ENCODE peak calls at places on chromosomes 13 and 19, in ten cellular contexts. R is stomach; K is CD8-positive, alpha-beta T cell; H is kidney epithelial cell; A is heart left ventricle; O is glutamatergic neuron; E is neural crest cell; M is NB4; L is testis; C is A549. Z is an unnamed sample.

GRCh38 chr19:55113570-55114039 is 3.8 kb downstream of the PPP1R12C start:
- DNase-seq in L (peak), E (peak), A (peak), C (peak), O (peak), H (peak), K (no peak), M (no peak), R (peak), Z (peak)

GRCh38 chr19:45128109-45128508 is 32.7 kb downstream of the NKPD1 start:
- DNase-seq in O (no peak), C (no peak), L (no peak), K (no peak), H (no peak), M (no peak), E (no peak), A (no peak), R (no peak), Z (no peak)

GRCh38 chr19:39913682-39914333 is 20.6 kb downstream of the FCGBP start:
- DNase-seq in A (no peak), R (peak), O (no peak), K (no peak), M (no peak), H (no peak), C (no peak), E (no peak), L (no peak), Z (no peak)

GRCh38 chr19:10927691-10928562 is 512 bp downstream of the YIPF2 start:
- DNase-seq in C (no peak), L (no peak), R (no peak), K (no peak), A (no peak), E (no peak), O (no peak), M (peak), H (no peak), Z (no peak)

GRCh38 chr13:109007946-109008345 is 378.5 kb downstream of the MYO16 start:
- DNase-seq in L (no peak), C (no peak), K (no peak), H (no peak), M (no peak), O (no peak), E (no peak), A (no peak), R (no peak), Z (no peak)

GRCh38 chr19:37251308-37252229 is 33.6 kb downstream of the ZNF383 start:
- DNase-seq in C (peak), R (peak), A (peak), O (no peak), K (no peak), E (no peak), H (peak), L (peak), M (no peak), Z (peak)

GRCh38 chr13:23460309-23460708 is 26.8 kb upstream of the SACS start:
- DNase-seq in E (no peak), L (no peak), M (peak), K (no peak), H (no peak), C (no peak), A (no peak), O (no peak), R (no peak), Z (no peak)

GRCh38 chr13:111152836-111153235 is 37.7 kb downstream of the ARHGEF7 start:
- DNase-seq in K (no peak), L (peak), H (no peak), R (no peak), M (peak), C (no peak), E (no peak), A (no peak), O (no peak), Z (no peak)

GRCh38 chr19:2988568-2988967 is 11.2 kb downstream of the TLE6 start:
- DNase-seq in L (no peak), M (no peak), H (no peak), K (no peak), A (no peak), R (no peak), C (no peak), O (no peak), E (no peak), Z (no peak)

GRCh38 chr19:39362682-39363657 is 20.7 kb downstream of the SAMD4B start:
- DNase-seq in M (no peak), K (no peak), E (no peak), L (no peak), H (peak), C (no peak), R (no peak), A (no peak), O (no peak), Z (no peak)

GRCh38 chr19:14006766-14007562 is 844 bp upstream of the RFX1 start:
- DNase-seq in E (peak), K (no peak), M (no peak), C (no peak), A (no peak), H (no peak), L (no peak), O (peak), R (no peak), Z (no peak)

GRCh38 chr19:30305346-30306060 is 66.7 kb upstream of the ZNF536 start:
- DNase-seq in L (no peak), A (no peak), R (no peak), C (no peak), O (no peak), H (no peak), E (no peak), K (no peak), M (no peak), Z (no peak)

GRCh38 chr13:37406031-37406430 is 192.5 kb downstream of the POSTN start:
- DNase-seq in C (no peak), O (no peak), R (no peak), H (no peak), M (no peak), A (no peak), K (no peak), E (no peak), L (no peak), Z (no peak)

GRCh38 chr19:28307460-28307859 is 905.5 kb downstream of the UQCRFS1 start:
- DNase-seq in K (no peak), L (no peak), R (no peak), H (no peak), O (no peak), E (no peak), A (no peak), C (no peak), M (no peak), Z (peak)

GRCh38 chr19:16588089-16588823 is 16.0 kb upstream of the SLC35E1 start:
- DNase-seq in C (no peak), H (no peak), R (no peak), K (peak), A (no peak), M (peak), L (peak), O (no peak), E (no peak), Z (no peak)

GRCh38 chr19:56369886-56370676 is 23.3 kb downstream of the ZNF582 start:
- DNase-seq in E (no peak), O (no peak), R (no peak), C (no peak), H (no peak), M (no peak), K (no peak), L (no peak), A (no peak), Z (no peak)

GRCh38 chr13:73981595-73981994 is 152.6 kb downstream of the KLF12 start:
- DNase-seq in L (no peak), K (no peak), A (no peak), H (no peak), E (no peak), O (no peak), R (no peak), C (no peak), M (no peak), Z (no peak)

GRCh38 chr13:91185294-91185863 is 162.1 kb upstream of the MIR17HG start:
- DNase-seq in H (no peak), K (no peak), E (no peak), A (no peak), C (peak), L (no peak), R (no peak), M (peak), O (no peak), Z (no peak)

GRCh38 chr13:54637377-54637776 is 1608.8 kb downstream of the OLFM4 start:
- DNase-seq in M (peak), A (no peak), E (no peak), C (no peak), R (no peak), L (no peak), H (peak), K (no peak), O (no peak), Z (no peak)

GRCh38 chr13:44068737-44069136 is 189.0 kb downstream of the LACC1 start:
- DNase-seq in L (no peak), K (no peak), M (no peak), R (no peak), C (peak), A (no peak), H (no peak), E (no peak), O (no peak), Z (peak)

GRCh38 chr13:50635504-50635903 is 208.0 kb downstream of the DLEU7 start:
- DNase-seq in K (no peak), C (no peak), A (peak), L (peak), H (no peak), E (no peak), R (no peak), O (no peak), M (peak), Z (no peak)

GRCh38 chr19:48752511-48753365 is at the start of gene FUT1:
- DNase-seq in L (peak), M (peak), C (no peak), R (peak), K (peak), H (no peak), A (peak), E (no peak), O (peak), Z (no peak)

GRCh38 chr19:39223703-39224279 is 19.7 kb upstream of the SYCN start:
- DNase-seq in R (no peak), L (no peak), E (no peak), A (no peak), H (no peak), C (no peak), O (no peak), K (no peak), M (peak), Z (no peak)

GRCh38 chr13:51397262-51397933 is 55.4 kb downstream of the INTS6 start:
- DNase-seq in K (no peak), L (no peak), E (no peak), M (peak), A (no peak), H (no peak), R (no peak), C (peak), O (no peak), Z (peak)

GRCh38 chr19:27718262-27718661 is 1494.7 kb downstream of the UQCRFS1 start:
- DNase-seq in A (no peak), E (no peak), K (no peak), M (no peak), H (no peak), L (no peak), O (no peak), C (no peak), R (no peak), Z (no peak)

GRCh38 chr13:74204606-74205312 is 70.6 kb upstream of the KLF12 start:
- DNase-seq in H (no peak), R (no peak), C (no peak), O (no peak), L (no peak), E (no peak), K (no peak), A (no peak), M (no peak), Z (no peak)

GRCh38 chr13:53010374-53011105 is 18.1 kb upstream of the OLFM4 start:
- DNase-seq in C (no peak), E (no peak), O (no peak), A (no peak), M (no peak), R (peak), L (no peak), K (no peak), H (peak), Z (no peak)

GRCh38 chr19:19626516-19627441 is 1.2 kb downstream of the LPAR2 start:
- DNase-seq in K (no peak), O (no peak), L (no peak), A (no peak), H (no peak), C (no peak), R (peak), M (no peak), E (no peak), Z (no peak)

GRCh38 chr19:49497047-49497789 is 984 bp downstream of the RPS11 start:
- DNase-seq in L (peak), O (peak), R (peak), C (peak), E (no peak), A (peak), H (no peak), K (peak), M (peak), Z (no peak)

GRCh38 chr19:46759817-46760333 is 13.6 kb upstream of the STRN4 start:
- DNase-seq in A (no peak), E (no peak), R (no peak), M (no peak), C (peak), K (no peak), O (no peak), H (no peak), L (peak), Z (peak)

GRCh38 chr19:43438291-43439162 is 23.8 kb downstream of the TEX101 start:
- DNase-seq in M (peak), R (peak), A (peak), H (no peak), C (peak), K (no peak), O (peak), L (no peak), E (no peak), Z (peak)

GRCh38 chr19:46537136-46538097 is 41.8 kb upstream of the PNMA8B start:
- DNase-seq in L (peak), E (peak), C (peak), H (no peak), O (peak), A (no peak), R (peak), K (peak), M (peak), Z (no peak)

GRCh38 chr13:32838985-32839384 is 177.2 kb upstream of the KL start:
- DNase-seq in L (no peak), H (no peak), C (peak), K (no peak), A (no peak), R (peak), O (peak), M (no peak), E (no peak), Z (no peak)

GRCh38 chr19:12687496-12688196 is at the start of gene GNG14:
- DNase-seq in R (no peak), H (no peak), A (no peak), K (no peak), O (no peak), E (no peak), C (no peak), L (no peak), M (no peak), Z (no peak)

GRCh38 chr19:35462476-35462953 is 14.5 kb downstream of the FFAR2 start:
- DNase-seq in O (no peak), R (no peak), E (no peak), M (peak), C (no peak), K (peak), L (no peak), A (no peak), H (no peak), Z (no peak)

GRCh38 chr19:32460476-32460875 is 54.9 kb downstream of the DPY19L3 start:
- DNase-seq in H (no peak), O (no peak), C (no peak), K (no peak), E (no peak), M (no peak), R (no peak), L (no peak), A (no peak), Z (no peak)

GRCh38 chr13:72221276-72221962 is 354.4 kb upstream of the DACH1 start:
- DNase-seq in H (no peak), L (peak), E (peak), A (no peak), K (no peak), O (peak), R (no peak), M (peak), C (peak), Z (no peak)
- TF ChIP-seq CTCF in H (peak), L (peak), E (peak), A (no peak), K (no peak), O (peak), R (peak), M (peak), C (peak), Z (peak)

DNA sequence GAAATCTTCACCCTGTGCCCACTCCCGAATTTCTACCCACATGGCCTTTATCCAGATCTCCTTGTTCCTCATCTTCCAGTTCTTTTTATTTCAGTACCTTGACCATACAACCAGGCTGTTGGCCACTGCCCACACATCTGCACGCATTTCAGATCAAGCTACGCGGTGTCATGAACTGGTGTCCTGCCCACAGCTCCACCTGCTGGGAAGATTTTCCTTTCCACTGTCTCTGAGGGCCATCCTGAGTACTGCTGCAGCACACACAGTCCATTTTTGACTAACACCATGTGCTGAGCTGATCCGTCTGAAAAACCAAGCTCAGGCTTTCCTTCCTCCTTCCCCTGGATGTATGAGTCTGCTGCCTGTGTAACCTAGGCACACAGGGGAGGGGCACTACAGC is 71.8 kb downstream of the WASF3 start:
- DNase-seq in O (no peak), E (no peak), M (peak), K (no peak), A (no peak), L (peak), H (no peak), R (no peak), C (peak), Z (no peak)
- TF ChIP-seq CTCF in O (no peak), E (no peak), M (peak), K (no peak), A (no peak), L (peak), H (no peak), R (no peak), C (no peak), Z (peak)

GRCh38 chr13:40780822-40781401 is 8.5 kb upstream of the SLC25A15 start:
- DNase-seq in H (no peak), O (no peak), M (peak), K (no peak), A (no peak), C (peak), E (no peak), R (no peak), L (no peak), Z (no peak)
- TF ChIP-seq CTCF in H (no peak), O (no peak), M (peak), K (no peak), A (no peak), C (no peak), E (no peak), R (no peak), L (no peak), Z (no peak)

DNA sequence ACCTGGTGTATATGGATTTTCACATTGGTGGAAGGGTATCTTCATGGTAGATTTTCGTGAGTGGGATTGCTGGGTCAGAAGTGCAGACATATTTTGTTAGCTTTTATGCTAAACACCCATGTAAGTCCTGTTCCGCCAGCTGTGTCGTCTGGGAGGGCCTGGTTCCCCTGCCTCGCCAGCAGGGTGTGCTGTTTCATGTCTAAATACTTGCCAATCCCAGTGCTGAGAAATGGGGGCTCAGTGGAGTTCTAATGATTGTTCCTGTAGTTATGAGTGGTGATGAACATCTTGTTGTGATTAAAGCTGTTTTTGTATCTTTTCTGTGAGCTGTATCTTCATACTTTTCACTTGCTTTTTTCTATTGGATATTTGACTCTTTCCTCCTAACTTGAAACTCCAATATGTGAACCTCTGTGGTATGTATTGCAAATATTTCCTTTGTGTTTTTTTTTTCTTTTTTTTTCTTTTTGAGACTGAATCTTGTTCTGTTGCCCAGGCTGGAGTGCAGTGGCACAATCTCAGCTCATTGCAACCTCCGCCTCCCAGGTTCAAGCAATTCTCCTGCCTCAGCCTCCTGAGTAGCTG is 32.7 kb downstream of the KDM4B start:
- DNase-seq in C (peak), A (no peak), E (peak), R (no peak), H (no peak), O (peak), K (no peak), L (no peak), M (peak), Z (peak)
- TF ChIP-seq CTCF in C (peak), A (peak), E (peak), R (peak), H (peak), O (peak), K (peak), L (peak), M (peak), Z (peak)

GRCh38 chr13:89571676-89572075 is 1775.8 kb upstream of the MIR17HG start:
- DNase-seq in L (no peak), H (no peak), K (no peak), C (no peak), A (no peak), M (no peak), R (no peak), O (no peak), E (no peak), Z (no peak)

GRCh38 chr13:89574077-89574476 is 1773.4 kb upstream of the MIR17HG start:
- DNase-seq in L (no peak), K (no peak), O (no peak), C (no peak), R (no peak), A (no peak), E (no peak), M (no peak), H (no peak), Z (no peak)

GRCh38 chr13:89577301-89577700 is 1770.2 kb upstream of the MIR17HG start:
- DNase-seq in M (no peak), K (no peak), R (no peak), O (no peak), H (no peak), C (no peak), A (no peak), L (no peak), E (no peak), Z (no peak)
- TF ChIP-seq CTCF in M (no peak), K (no peak), R (no peak), O (peak), H (no peak), C (no peak), A (no peak), L (peak), E (peak), Z (no peak)

GRCh38 chr13:87274209-87274819 is 396.9 kb upstream of the SLITRK5 start:
- DNase-seq in H (peak), O (peak), A (no peak), R (no peak), L (peak), K (no peak), M (peak), C (peak), E (peak), Z (peak)
- TF ChIP-seq CTCF in H (peak), O (peak), A (peak), R (no peak), L (peak), K (no peak), M (peak), C (peak), E (peak), Z (peak)

GRCh38 chr19:1651548-1652394 is 644 bp downstream of the TCF3 start:
- DNase-seq in A (peak), M (peak), O (peak), E (no peak), K (peak), H (no peak), R (no peak), L (peak), C (no peak), Z (no peak)
- TF ChIP-seq CTCF in A (no peak), M (no peak), O (no peak), E (no peak), K (no peak), H (no peak), R (no peak), L (no peak), C (no peak), Z (no peak)